ENCODE peak calls at places on chromosome 16, in five cellular contexts. Q, O, U, L and T are unnamed samples. For H3K4me1, the result is how much of the 10 kb centered on the place peaks cover.

GRCh38 chr16:76345093-76345735 is 68.0 kb downstream of the CNTNAP4 start:
- DNase-seq in Q (no peak), O (no peak), U (no peak), L (no peak), T (peak)

GRCh38 chr16:58684001-58684353 is 593 bp downstream of the SLC38A7 start:
- DNase-seq in Q (no peak), O (no peak), U (no peak), L (no peak), T (no peak)

GRCh38 chr16:5504028-5504758 is 406.6 kb upstream of the EEF2KMT start:
- DNase-seq in Q (no peak), O (no peak), U (no peak), L (no peak), T (no peak)

GRCh38 chr16:49282690-49283375 is 1.2 kb upstream of the CBLN1 start:
- DNase-seq in Q (no peak), O (peak), U (peak), L (no peak), T (no peak)

GRCh38 chr16:56608876-56609462 is 585 bp downstream of the MT2A start:
- DNase-seq in Q (no peak), O (no peak), U (no peak), L (no peak), T (no peak)

GRCh38 chr16:70163596-70163995 is 10.0 kb upstream of the CLEC18C start:
- DNase-seq in Q (no peak), O (no peak), U (no peak), L (no peak), T (peak)

GRCh38 chr16:20904507-20905079 is 4.0 kb downstream of the LYRM1 start:
- DNase-seq in Q (no peak), O (no peak), U (no peak), L (peak), T (no peak)

GRCh38 chr16:23334421-23334853 is 32.3 kb downstream of the SCNN1B start:
- DNase-seq in Q (no peak), O (no peak), U (no peak), L (peak), T (no peak)

GRCh38 chr16:31451681-31452351 is 7.5 kb upstream of the ARMC5 start:
- DNase-seq in Q (no peak), O (peak), U (no peak), L (no peak), T (peak)

GRCh38 chr16:27404163-27404823 is 2.3 kb downstream of the IL21R start:
- DNase-seq in Q (no peak), O (no peak), U (no peak), L (no peak), T (no peak)
- H3K4me1 ChIP-seq in Q (under half), O (under half), U (under half), L (under half), T (under half)

DNA sequence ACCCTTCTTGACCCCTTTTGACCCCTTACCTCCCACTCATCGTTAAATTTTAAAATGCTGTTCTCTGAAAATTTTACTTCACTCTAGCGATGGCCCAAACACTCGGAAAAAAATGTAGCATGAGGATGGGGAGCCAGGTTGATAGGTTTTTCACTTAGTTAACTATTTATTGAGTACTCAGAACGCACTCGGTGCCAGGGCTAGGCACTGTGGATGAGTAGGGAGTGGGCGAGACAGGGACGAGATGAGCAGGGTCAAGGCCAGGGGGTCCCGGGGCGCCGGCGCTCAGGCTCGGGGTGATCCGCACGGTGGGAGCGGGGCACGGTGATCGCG is 392 bp downstream of the ZSCAN32 start:
- DNase-seq in Q (no peak), O (no peak), U (no peak), L (no peak), T (no peak)
- H3K27ac ChIP-seq in Q (no peak), O (peak), U (peak), L (peak), T (peak)

GRCh38 chr16:3578610-3579551 is 1.7 kb upstream of the NLRC3 start:
- DNase-seq in Q (no peak), O (no peak), U (peak), L (peak), T (no peak)
- TF ChIP-seq POLR2A in Q (no peak), O (no peak), U (no peak), L (no peak), T (no peak)

GRCh38 chr16:85532147-85532546 is 81.0 kb upstream of the GSE1 start:
- DNase-seq in Q (no peak), O (no peak), U (no peak), L (no peak), T (no peak)
- H3K4me1 ChIP-seq in Q (under half), O (under half), U (under half), L (under half), T (under half)

DNA sequence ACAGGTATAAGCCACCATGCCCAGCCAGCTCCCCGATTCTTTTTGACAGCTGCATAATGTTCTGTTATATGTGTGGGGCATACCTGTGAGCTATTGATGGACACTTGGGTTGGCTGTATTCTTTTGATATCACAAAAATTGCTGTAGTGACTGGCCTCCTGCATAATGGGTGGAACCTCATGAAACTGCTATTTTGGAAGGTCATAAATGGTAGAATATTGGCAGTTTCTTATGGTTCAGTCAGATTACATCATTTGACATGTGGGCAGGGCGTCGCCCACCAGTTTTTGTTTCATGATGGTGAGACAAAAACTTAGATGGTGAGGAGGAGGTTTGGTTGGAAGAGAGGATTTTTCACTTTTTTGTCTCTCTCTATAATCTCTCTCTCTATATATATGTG is 26.7 kb upstream of the POLR3E start:
- DNase-seq in Q (no peak), O (no peak), U (no peak), L (no peak), T (no peak)
- H3K27ac ChIP-seq in Q (no peak), O (no peak), U (no peak), L (no peak), T (no peak)

GRCh38 chr16:13176711-13177110 is 275.3 kb downstream of the SHISA9 start:
- DNase-seq in Q (no peak), O (no peak), U (no peak), L (no peak), T (no peak)

GRCh38 chr16:13181432-13181831 is 280.0 kb downstream of the SHISA9 start:
- DNase-seq in Q (no peak), O (no peak), U (no peak), L (no peak), T (no peak)

DNA sequence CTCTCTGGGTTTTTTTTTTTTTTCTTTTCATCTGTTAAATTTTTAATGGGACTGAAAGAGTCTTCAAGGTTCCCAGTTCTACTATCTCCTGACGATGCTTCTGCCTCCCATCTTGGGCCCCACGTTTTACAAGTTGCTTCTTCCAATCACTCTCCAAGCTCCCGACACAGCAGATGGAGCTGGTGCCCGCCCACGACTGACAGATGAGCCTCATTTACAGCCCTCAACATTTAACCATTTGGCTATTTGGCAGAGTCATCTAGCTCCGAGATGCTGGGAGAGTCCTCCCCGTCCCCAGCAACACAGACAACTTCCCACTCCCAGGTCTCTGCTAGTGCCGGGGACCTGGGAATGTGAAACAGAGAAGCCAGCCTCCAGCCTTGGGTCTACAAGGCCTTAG is 276.9 kb downstream of the SHISA9 start:
- DNase-seq in Q (no peak), O (no peak), U (no peak), L (no peak), T (no peak)
- TF ChIP-seq POLR2A in Q (no peak), O (no peak), U (no peak), L (no peak), T (no peak)

GRCh38 chr16:25189305-25189704 is 27.4 kb upstream of the AQP8 start:
- DNase-seq in Q (no peak), O (no peak), U (no peak), L (no peak), T (peak)
- H3K4me1 ChIP-seq in Q (under half), O (under half), U (under half), L (under half), T (under half)